ENCODE peak calls at places on chromosomes 12 and 14, in five cellular contexts. U is stomach, Q is lower lobe of right lung, X is IMR-90, K is body of pancreas. O is an unnamed sample. For H3K9me3 and H3K4me1, the result is how much of the 10 kb centered on the place peaks cover.

GRCh38 chr12:19158909-19159308 is 29.4 kb downstream of the PLEKHA5 start:
- DNase-seq in U (no peak), Q (no peak), X (peak), K (no peak), O (peak)

GRCh38 chr12:76922821-76923315 is 44.0 kb upstream of the CSRP2 start:
- DNase-seq in U (no peak), Q (no peak), X (peak), K (no peak), O (no peak)

GRCh38 chr14:20662968-20663731 is 21.2 kb upstream of the RNASE4 start:
- DNase-seq in U (peak), Q (peak), X (peak), K (peak), O (peak)

GRCh38 chr12:88113871-88114270 is 28.0 kb downstream of the CEP290 start:
- DNase-seq in U (no peak), Q (no peak), X (peak), K (no peak), O (peak)

GRCh38 chr12:5612556-5613421 is 180.9 kb downstream of the NTF3 start:
- DNase-seq in U (no peak), Q (no peak), X (no peak), K (no peak), O (no peak)

GRCh38 chr14:100746326-100746725 is 19.6 kb downstream of the DLK1 start:
- DNase-seq in U (no peak), Q (no peak), X (no peak), K (no peak), O (no peak)

GRCh38 chr14:68523994-68524725 is 268.7 kb downstream of the ZFP36L1 start:
- DNase-seq in U (no peak), Q (no peak), X (no peak), K (peak), O (no peak)

GRCh38 chr14:79724934-79725717 is 486.2 kb downstream of the DIO2 start:
- DNase-seq in U (peak), Q (no peak), X (no peak), K (peak), O (no peak)

GRCh38 chr14:69693145-69693544 is 73.8 kb upstream of the SRSF5 start:
- DNase-seq in U (peak), Q (no peak), X (no peak), K (peak), O (no peak)

GRCh38 chr12:56998981-56999380 is 7.4 kb downstream of the ZBTB39 start:
- DNase-seq in U (no peak), Q (no peak), X (no peak), K (no peak), O (no peak)

GRCh38 chr12:6195665-6196535 is 4.3 kb upstream of the CD9 start:
- DNase-seq in U (peak), Q (peak), X (peak), K (peak), O (peak)

GRCh38 chr14:50775357-50775756 is 55.6 kb downstream of the NIN start:
- DNase-seq in U (no peak), Q (no peak), X (peak), K (no peak), O (peak)

GRCh38 chr14:81454572-81455218 is 54.6 kb upstream of the STON2 start:
- DNase-seq in U (no peak), Q (no peak), X (no peak), K (no peak), O (no peak)

GRCh38 chr12:98399532-98399931 is 115.9 kb upstream of the TMPO start:
- DNase-seq in U (no peak), Q (no peak), X (peak), K (no peak), O (no peak)

GRCh38 chr12:84738481-84738972 is 174.1 kb downstream of the SLC6A15 start:
- DNase-seq in U (no peak), Q (no peak), X (peak), K (no peak), O (peak)

GRCh38 chr12:42804928-42805327 is 215.4 kb upstream of the PRICKLE1 start:
- DNase-seq in U (no peak), Q (no peak), X (no peak), K (peak), O (no peak)

GRCh38 chr12:30243426-30243825 is 452.2 kb downstream of the IPO8 start:
- DNase-seq in U (no peak), Q (no peak), X (no peak), K (no peak), O (no peak)

GRCh38 chr14:96757456-96757855 is 39.7 kb upstream of the VRK1 start:
- DNase-seq in U (no peak), Q (no peak), X (no peak), K (no peak), O (no peak)

GRCh38 chr14:100896369-100897060 is 7.0 kb downstream of the RTL1 start:
- DNase-seq in U (no peak), Q (peak), X (no peak), K (no peak), O (no peak)

GRCh38 chr12:57049890-57050289 is at the start of gene MYO1A:
- DNase-seq in U (peak), Q (no peak), X (peak), K (no peak), O (peak)

GRCh38 chr12:49813131-49813530 is 15.1 kb downstream of the NCKAP5L start:
- DNase-seq in U (no peak), Q (no peak), X (no peak), K (no peak), O (no peak)

GRCh38 chr12:63206908-63207307 is 55.9 kb upstream of the AVPR1A start:
- DNase-seq in U (no peak), Q (no peak), X (no peak), K (peak), O (peak)

GRCh38 chr12:108484431-108484830 is 30.6 kb upstream of the FICD start:
- DNase-seq in U (no peak), Q (no peak), X (no peak), K (no peak), O (no peak)

GRCh38 chr14:56803816-56804535 is 6.3 kb downstream of the OTX2 start:
- DNase-seq in U (no peak), Q (no peak), X (no peak), K (no peak), O (no peak)

GRCh38 chr12:93676408-93677194 is 574 bp upstream of the CRADD start:
- DNase-seq in U (no peak), Q (no peak), X (no peak), K (no peak), O (no peak)

GRCh38 chr14:67461341-67461985 is 27.1 kb downstream of the TMEM229B start:
- DNase-seq in U (no peak), Q (no peak), X (peak), K (peak), O (no peak)

GRCh38 chr14:105411017-105411941 is 8.3 kb upstream of the MTA1 start:
- DNase-seq in U (peak), Q (peak), X (peak), K (peak), O (peak)

GRCh38 chr14:48398675-48399282 is 723.4 kb upstream of the MDGA2 start:
- DNase-seq in U (no peak), Q (no peak), X (peak), K (no peak), O (peak)

GRCh38 chr12:64392221-64392620 is 1.7 kb upstream of the C12orf56 start:
- DNase-seq in U (no peak), Q (no peak), X (peak), K (no peak), O (peak)

GRCh38 chr12:93025145-93026103 is 96.3 kb upstream of the EEA1 start:
- DNase-seq in U (no peak), Q (no peak), X (peak), K (no peak), O (peak)

GRCh38 chr12:49369723-49370145 is 2.5 kb downstream of the SPATS2 start:
- DNase-seq in U (peak), Q (no peak), X (peak), K (peak), O (peak)

GRCh38 chr14:70698288-70698687 is 56.6 kb downstream of the TTC9 start:
- DNase-seq in U (peak), Q (no peak), X (peak), K (peak), O (peak)

GRCh38 chr12:3364661-3365264 is 126.2 kb upstream of the PRMT8 start:
- DNase-seq in U (no peak), Q (no peak), X (no peak), K (peak), O (no peak)

GRCh38 chr12:52394836-52395405 is 9.5 kb upstream of the KRT84 start:
- DNase-seq in U (no peak), Q (no peak), X (no peak), K (no peak), O (no peak)

GRCh38 chr12:123260081-123260480 is 11.6 kb downstream of the CDK2AP1 start:
- DNase-seq in U (no peak), Q (no peak), X (no peak), K (no peak), O (no peak)
- H3K4me3 ChIP-seq in U (no peak), Q (no peak), X (no peak), K (no peak), O (no peak)

GRCh38 chr12:38137287-38137686 is 179.3 kb upstream of the ALG10B start:
- DNase-seq in U (no peak), Q (no peak), X (no peak), K (no peak), O (no peak)

GRCh38 chr12:38137716-38138115 is 178.9 kb upstream of the ALG10B start:
- DNase-seq in U (no peak), Q (no peak), X (no peak), K (no peak), O (no peak)

GRCh38 chr12:38132139-38132538 is 184.4 kb upstream of the ALG10B start:
- DNase-seq in U (peak), Q (no peak), X (no peak), K (peak), O (no peak)
- H3K9me3 ChIP-seq in U (under half), Q (under half), X (under half), K (under half), O (under half)

DNA sequence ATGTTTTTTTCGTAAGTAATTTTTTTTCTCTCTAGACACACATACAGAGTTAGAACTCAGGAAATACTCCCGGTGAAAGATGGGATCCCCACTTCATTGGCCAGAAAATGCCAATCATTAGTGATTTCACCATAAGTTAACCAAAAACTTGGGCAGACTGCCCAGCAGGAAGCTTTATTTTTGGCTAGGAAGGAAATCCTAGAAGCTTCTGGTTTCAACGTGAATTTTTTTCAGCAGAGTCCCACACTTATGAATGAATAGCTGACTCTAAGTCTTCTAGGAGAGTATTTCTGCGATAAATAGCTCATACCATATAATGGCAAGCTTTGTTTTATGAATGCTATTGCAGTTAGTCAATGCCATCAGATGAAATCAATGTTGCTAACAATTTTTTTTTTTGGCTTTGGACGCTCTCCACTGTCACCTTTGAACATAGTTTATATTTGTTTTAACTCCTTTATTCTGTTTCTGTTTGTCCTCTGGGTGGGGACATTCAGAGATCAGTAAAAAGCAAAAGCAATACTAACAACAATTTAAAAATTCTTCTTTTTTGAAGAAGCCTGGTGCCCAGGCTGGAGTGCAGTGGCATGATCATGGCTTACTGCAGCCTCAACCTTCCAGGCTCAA is 9.5 kb downstream of the PPP1CC start:
- DNase-seq in U (no peak), Q (no peak), X (peak), K (peak), O (no peak)
- H3K4me1 ChIP-seq in U (under half), Q (half or more), X (under half), K (under half), O (under half)

GRCh38 chr12:16603916-16604575 is 1.9 kb downstream of the LMO3 start:
- DNase-seq in U (no peak), Q (no peak), X (no peak), K (peak), O (peak)
- H3K4me3 ChIP-seq in U (no peak), Q (peak), X (no peak), K (no peak), O (peak)

GRCh38 chr12:133203344-133204263 is 22.3 kb downstream of the ZNF268 start:
- DNase-seq in U (no peak), Q (no peak), X (peak), K (no peak), O (no peak)
- H3K9me3 ChIP-seq in U (half or more), Q (half or more), X (half or more), K (under half), O (under half)

GRCh38 chr12:132513458-132514135 is 23.6 kb downstream of the FBRSL1 start:
- DNase-seq in U (no peak), Q (no peak), X (no peak), K (no peak), O (no peak)

GRCh38 chr12:132514838-132515237 is 24.9 kb downstream of the FBRSL1 start:
- DNase-seq in U (no peak), Q (no peak), X (no peak), K (peak), O (no peak)

GRCh38 chr12:132513070-132513398 is 23.1 kb downstream of the FBRSL1 start:
- DNase-seq in U (no peak), Q (no peak), X (peak), K (no peak), O (peak)

GRCh38 chr12:132512197-132513069 is 22.5 kb downstream of the FBRSL1 start:
- DNase-seq in U (no peak), Q (no peak), X (no peak), K (no peak), O (no peak)

GRCh38 chr12:132514216-132514820 is 24.4 kb downstream of the FBRSL1 start:
- DNase-seq in U (no peak), Q (no peak), X (no peak), K (peak), O (no peak)
- H3K4me1 ChIP-seq in U (under half), Q (under half), X (under half), K (half or more), O (under half)

O was measured in cardiac muscle cell.